ENCODE peak calls at places on chromosome 14, in five cellular contexts. A is T follicular helper cell; J is left cardiac atrium; I is stimulated activated CD8-positive, alpha-beta memory T cell treated with anti-CD3 and anti-CD28 coated beads, Interleukin-4, amount 100 ng/mL, for 24 hours; Y is mesendoderm. C is an unnamed sample.

GRCh38 chr14:98944989-98945388 is 327.0 kb downstream of the BCL11B start:
- DNase-seq in A (no peak), Y (no peak), I (no peak), J (no peak), C (no peak)

GRCh38 chr14:79254069-79254775 is 957.1 kb downstream of the DIO2 start:
- DNase-seq in A (no peak), J (no peak), I (no peak), Y (peak), C (no peak)

GRCh38 chr14:100417466-100417865 is 94.3 kb downstream of the SLC25A47 start:
- DNase-seq in J (no peak), I (no peak), A (no peak), Y (peak), C (no peak)

GRCh38 chr14:58954874-58955273 is 233.6 kb upstream of the DAAM1 start:
- DNase-seq in A (no peak), I (no peak), Y (no peak), J (no peak), C (no peak)

GRCh38 chr14:21241218-21241819 is 27.9 kb downstream of the HNRNPC start:
- DNase-seq in J (no peak), I (no peak), Y (no peak), A (no peak), C (peak)

GRCh38 chr14:59022144-59022543 is 166.3 kb upstream of the DAAM1 start:
- DNase-seq in I (no peak), J (no peak), A (no peak), Y (no peak), C (no peak)

GRCh38 chr14:74571901-74572828 is 39.9 kb downstream of the LTBP2 start:
- DNase-seq in A (no peak), J (peak), I (no peak), Y (no peak), C (no peak)

GRCh38 chr14:71452535-71452934 is 479.7 kb upstream of the RGS6 start:
- DNase-seq in J (no peak), A (no peak), I (no peak), Y (no peak), C (no peak)

GRCh38 chr14:66485029-66485428 is 1.1 kb upstream of the CCDC196 start:
- DNase-seq in I (no peak), J (no peak), A (no peak), Y (no peak), C (no peak)

GRCh38 chr14:104107101-104107581 is 21.6 kb downstream of the ASPG start:
- DNase-seq in A (no peak), J (peak), Y (no peak), I (no peak), C (no peak)

GRCh38 chr14:75562048-75562447 is 16.4 kb upstream of the FLVCR2 start:
- DNase-seq in A (no peak), I (peak), Y (no peak), J (no peak), C (no peak)

GRCh38 chr14:100581228-100582145 is 5.7 kb downstream of the BEGAIN start:
- DNase-seq in I (no peak), A (no peak), Y (no peak), J (peak), C (no peak)

GRCh38 chr14:92863281-92863680 is 59.7 kb upstream of the CHGA start:
- DNase-seq in A (no peak), I (no peak), Y (no peak), J (no peak), C (peak)

GRCh38 chr14:76701981-76702380 is 59.3 kb upstream of the VASH1 start:
- DNase-seq in I (no peak), A (no peak), J (peak), Y (no peak), C (no peak)

GRCh38 chr14:44895716-44896115 is 66.0 kb downstream of the KLHL28 start:
- DNase-seq in I (no peak), J (no peak), Y (peak), A (no peak), C (no peak)

GRCh38 chr14:95597784-95598204 is 62.9 kb downstream of the GLRX5 start:
- DNase-seq in Y (peak), I (no peak), A (no peak), J (no peak), C (no peak)

GRCh38 chr14:68564236-68564825 is 228.5 kb downstream of the ZFP36L1 start:
- DNase-seq in A (no peak), J (no peak), Y (peak), I (no peak), C (no peak)

GRCh38 chr14:64229489-64229888 is 64.7 kb downstream of the ESR2 start:
- DNase-seq in A (no peak), J (no peak), Y (no peak), I (no peak), C (no peak)

GRCh38 chr14:32038876-32039275 is 38.2 kb upstream of the ARHGAP5 start:
- DNase-seq in A (no peak), Y (no peak), I (no peak), J (no peak), C (no peak)

GRCh38 chr14:98932436-98933325 is 339.3 kb downstream of the BCL11B start:
- DNase-seq in A (no peak), I (no peak), Y (no peak), J (no peak), C (no peak)

GRCh38 chr14:79275367-79275655 is 936.0 kb downstream of the DIO2 start:
- DNase-seq in Y (no peak), A (no peak), J (no peak), I (no peak), C (no peak)

GRCh38 chr14:104223810-104224515 is 85.6 kb downstream of the KIF26A start:
- DNase-seq in Y (peak), J (no peak), A (no peak), I (no peak), C (no peak)

GRCh38 chr14:31219169-31219568 is 11.6 kb upstream of the HECTD1 start:
- DNase-seq in I (no peak), A (no peak), Y (no peak), J (no peak), C (no peak)

GRCh38 chr14:99971929-99972747 is 93.1 kb upstream of the EVL start:
- DNase-seq in J (no peak), I (peak), A (no peak), Y (no peak), C (no peak)

GRCh38 chr14:100535287-100536131 is 51.7 kb downstream of the BEGAIN start:
- DNase-seq in Y (no peak), J (no peak), I (no peak), A (no peak), C (no peak)

GRCh38 chr14:104133496-104133895 is 4.9 kb upstream of the KIF26A start:
- DNase-seq in J (peak), A (no peak), I (no peak), Y (no peak), C (no peak)

GRCh38 chr14:56224179-56224578 is 106.0 kb downstream of the PELI2 start:
- DNase-seq in A (no peak), I (no peak), Y (no peak), J (no peak), C (no peak)

C was measured in Jurkat, Clone E6-1.